ENCODE peak calls at places on chromosomes 12 and 14, in seven cellular contexts. U, B, T, X, A, W and Q are unnamed samples.

GRCh38 chr12:86613306-86613705 is 357.1 kb upstream of the MGAT4C start:
- DNase-seq in W (no peak), T (no peak), A (no peak), B (no peak), U (no peak), X (peak), Q (no peak)

GRCh38 chr14:101233391-101233790 is 327.9 kb upstream of the DIO3 start:
- DNase-seq in W (no peak), B (no peak), X (no peak), T (no peak), A (no peak), U (no peak), Q (no peak)

GRCh38 chr12:120495189-120495722 is 657 bp upstream of the DYNLL1 start:
- DNase-seq in U (no peak), A (no peak), B (no peak), X (no peak), T (no peak), W (no peak), Q (no peak)

GRCh38 chr12:127613056-127613455 is 653.9 kb upstream of the TMEM132C start:
- DNase-seq in A (peak), X (no peak), B (peak), W (no peak), U (peak), T (no peak), Q (no peak)

GRCh38 chr12:130434560-130434959 is 96.9 kb downstream of the PIWIL1 start:
- DNase-seq in B (no peak), U (no peak), X (no peak), A (no peak), T (no peak), W (no peak), Q (no peak)

GRCh38 chr12:48004039-48004940 is at the start of gene COL2A1:
- DNase-seq in U (peak), T (peak), A (no peak), X (peak), B (no peak), W (no peak), Q (no peak)

GRCh38 chr14:90109858-90110257 is 48.1 kb downstream of the KCNK13 start:
- DNase-seq in W (no peak), B (no peak), A (no peak), U (no peak), X (no peak), T (no peak), Q (peak)

GRCh38 chr14:54040851-54041250 is 84.2 kb upstream of the BMP4 start:
- DNase-seq in T (no peak), W (no peak), U (no peak), X (no peak), A (no peak), B (no peak), Q (no peak)

GRCh38 chr14:39492267-39492666 is 60.0 kb upstream of the FBXO33 start:
- DNase-seq in U (no peak), B (no peak), A (peak), X (peak), W (no peak), T (no peak), Q (no peak)

GRCh38 chr12:95593266-95593871 is 42.1 kb upstream of the USP44 start:
- DNase-seq in T (no peak), X (no peak), A (no peak), U (peak), B (no peak), W (peak), Q (no peak)

GRCh38 chr12:54001283-54002187 is 1.6 kb downstream of the HOXC9 start:
- DNase-seq in B (no peak), W (no peak), X (no peak), T (no peak), A (no peak), U (no peak), Q (no peak)

GRCh38 chr12:108582981-108583770 is 14.7 kb downstream of the TMEM119 start:
- DNase-seq in W (no peak), A (no peak), T (no peak), B (no peak), U (no peak), X (no peak), Q (no peak)

GRCh38 chr12:124680863-124681778 is 113.7 kb upstream of the NCOR2 start:
- DNase-seq in T (peak), W (peak), U (peak), X (peak), A (peak), B (no peak), Q (peak)

GRCh38 chr14:34623506-34623905 is 6.4 kb downstream of the SNX6 start:
- DNase-seq in W (no peak), A (no peak), U (no peak), X (no peak), T (no peak), B (no peak), Q (no peak)

GRCh38 chr14:76273346-76273745 is 102.6 kb upstream of the ESRRB start:
- DNase-seq in T (no peak), B (no peak), X (no peak), A (no peak), U (no peak), W (no peak), Q (no peak)

GRCh38 chr12:46557539-46558373 is 185.2 kb upstream of the SLC38A2 start:
- DNase-seq in A (no peak), W (no peak), X (peak), T (no peak), U (no peak), B (no peak), Q (no peak)

GRCh38 chr12:40336573-40337199 is 111.9 kb downstream of the LRRK2 start:
- DNase-seq in W (no peak), X (peak), U (no peak), B (no peak), A (no peak), T (no peak), Q (no peak)

GRCh38 chr12:101769865-101770264 is 30.6 kb upstream of the SYCP3 start:
- DNase-seq in B (no peak), T (no peak), W (no peak), A (no peak), U (no peak), X (no peak), Q (no peak)

GRCh38 chr12:120706029-120706428 is 4.2 kb upstream of the UNC119B start:
- DNase-seq in A (no peak), T (no peak), X (no peak), W (no peak), U (no peak), B (no peak), Q (no peak)

GRCh38 chr12:112217647-112218046 is 92.3 kb downstream of the TRAFD1 start:
- DNase-seq in X (no peak), A (no peak), W (no peak), U (no peak), T (no peak), B (no peak), Q (no peak)

GRCh38 chr12:39467432-39467870 is 24.5 kb upstream of the KIF21A start:
- DNase-seq in U (no peak), B (no peak), A (no peak), T (no peak), W (no peak), X (peak), Q (no peak)

GRCh38 chr12:105523164-105524057 is 192.9 kb downstream of the C12orf75 start:
- DNase-seq in X (peak), T (peak), W (peak), U (peak), B (no peak), A (peak), Q (no peak)

DNA sequence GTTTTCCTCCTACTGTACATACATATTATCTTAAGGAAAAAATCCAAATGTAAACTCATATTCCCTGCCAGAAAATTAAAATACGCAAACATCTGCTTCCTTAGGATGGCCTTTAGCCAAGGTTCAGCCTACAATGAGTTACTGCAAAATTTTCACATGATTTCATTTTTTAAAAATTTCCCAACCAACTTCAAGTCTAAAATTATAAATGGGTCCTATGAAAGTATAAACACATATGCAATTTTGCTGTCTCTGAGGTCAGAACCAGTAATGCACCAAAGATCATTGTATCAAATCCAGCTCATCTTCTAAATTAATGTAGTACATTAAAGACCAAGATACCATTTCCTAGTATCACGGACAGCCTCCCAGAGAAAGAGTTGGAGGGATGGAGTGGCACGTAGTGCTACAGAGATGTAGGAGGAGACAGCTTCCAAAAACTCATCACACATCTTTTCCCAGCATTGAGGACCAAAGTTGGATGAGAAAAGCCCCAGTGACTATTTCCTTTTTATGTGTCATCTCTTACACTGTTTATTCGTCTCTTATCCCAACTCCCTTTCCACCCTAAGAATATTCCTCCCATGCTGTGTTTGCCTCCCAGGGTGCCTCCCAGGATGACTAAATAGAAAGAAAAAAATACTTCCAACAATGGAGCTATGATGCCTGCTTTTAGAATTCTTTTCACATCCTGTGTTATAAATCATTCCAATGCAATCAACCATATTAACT is 92.3 kb upstream of the SLCO1C1 start:
- DNase-seq in W (no peak), B (no peak), X (peak), U (no peak), T (no peak), A (peak), Q (no peak)
- H3K4me3 ChIP-seq in W (no peak), B (no peak), X (no peak), U (no peak), T (no peak), A (no peak), Q (no peak)

DNA sequence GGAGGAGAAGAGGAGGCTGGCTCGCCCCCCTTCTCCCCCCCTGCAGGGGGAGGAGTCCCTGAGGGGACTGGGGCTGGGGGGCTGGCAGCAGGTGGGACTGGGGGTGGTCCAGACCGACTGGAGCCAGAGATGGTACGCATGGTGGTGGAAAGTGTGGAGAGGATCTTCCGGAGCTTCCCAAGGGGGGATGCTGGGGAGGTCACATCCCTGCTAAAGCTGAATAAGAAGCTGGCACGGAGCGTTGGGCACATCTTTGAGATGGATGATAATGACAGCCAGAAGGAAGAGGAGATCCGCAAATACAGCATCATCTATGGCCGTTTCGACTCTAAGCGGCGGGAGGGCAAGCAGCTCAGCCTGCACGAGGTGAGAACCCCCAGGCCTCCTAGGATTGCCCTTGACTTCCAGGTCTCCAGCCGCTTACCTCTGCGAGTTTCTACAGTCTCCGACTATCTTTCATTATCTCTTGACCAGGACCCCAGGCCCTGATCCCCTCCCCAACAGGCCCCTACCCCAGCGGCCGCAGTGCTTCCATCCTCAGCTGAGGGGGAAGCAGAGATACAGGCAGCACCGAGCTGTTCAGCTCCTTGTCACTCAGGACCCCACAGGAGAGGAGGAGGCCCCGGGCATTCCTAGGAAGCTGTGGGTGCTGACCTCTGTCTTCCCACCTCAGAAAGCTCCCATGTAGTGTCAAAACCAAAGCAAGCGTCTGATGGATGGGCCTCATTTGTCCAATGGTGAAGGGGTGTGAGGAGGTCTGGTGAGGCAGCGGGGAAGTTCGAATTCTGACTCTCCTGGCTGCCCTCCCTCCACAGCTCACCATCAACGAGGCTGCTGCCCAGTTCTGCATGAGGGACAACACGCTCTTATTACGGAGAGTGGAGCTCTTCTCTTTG is 3.0 kb downstream of the NAB2 start:
- DNase-seq in B (no peak), A (no peak), W (peak), T (no peak), X (no peak), U (no peak), Q (no peak)
- H3K27ac ChIP-seq in B (peak), A (no peak), W (no peak), T (no peak), X (no peak), U (peak), Q (no peak)

GRCh38 chr12:6960291-6961277 is 9.4 kb downstream of the PTPN6 start:
- DNase-seq in U (peak), T (peak), X (peak), B (no peak), A (peak), W (peak), Q (no peak)
- TF ChIP-seq CTCF in U (peak), T (no peak), X (no peak), B (no peak), A (peak), W (no peak), Q (peak)

GRCh38 chr12:116717466-116718457 is 20.1 kb downstream of the SPRING1 start:
- DNase-seq in U (peak), B (no peak), X (peak), T (peak), A (peak), W (peak), Q (no peak)

GRCh38 chr12:116720129-116720528 is 17.7 kb downstream of the SPRING1 start:
- DNase-seq in U (no peak), X (no peak), B (no peak), W (no peak), A (no peak), T (no peak), Q (no peak)

GRCh38 chr12:116722245-116722644 is 15.6 kb downstream of the SPRING1 start:
- DNase-seq in X (no peak), A (no peak), W (no peak), T (no peak), B (no peak), U (no peak), Q (no peak)

GRCh38 chr12:116719661-116720060 is 18.2 kb downstream of the SPRING1 start:
- DNase-seq in U (peak), B (no peak), T (no peak), A (no peak), X (no peak), W (peak), Q (no peak)

DNA sequence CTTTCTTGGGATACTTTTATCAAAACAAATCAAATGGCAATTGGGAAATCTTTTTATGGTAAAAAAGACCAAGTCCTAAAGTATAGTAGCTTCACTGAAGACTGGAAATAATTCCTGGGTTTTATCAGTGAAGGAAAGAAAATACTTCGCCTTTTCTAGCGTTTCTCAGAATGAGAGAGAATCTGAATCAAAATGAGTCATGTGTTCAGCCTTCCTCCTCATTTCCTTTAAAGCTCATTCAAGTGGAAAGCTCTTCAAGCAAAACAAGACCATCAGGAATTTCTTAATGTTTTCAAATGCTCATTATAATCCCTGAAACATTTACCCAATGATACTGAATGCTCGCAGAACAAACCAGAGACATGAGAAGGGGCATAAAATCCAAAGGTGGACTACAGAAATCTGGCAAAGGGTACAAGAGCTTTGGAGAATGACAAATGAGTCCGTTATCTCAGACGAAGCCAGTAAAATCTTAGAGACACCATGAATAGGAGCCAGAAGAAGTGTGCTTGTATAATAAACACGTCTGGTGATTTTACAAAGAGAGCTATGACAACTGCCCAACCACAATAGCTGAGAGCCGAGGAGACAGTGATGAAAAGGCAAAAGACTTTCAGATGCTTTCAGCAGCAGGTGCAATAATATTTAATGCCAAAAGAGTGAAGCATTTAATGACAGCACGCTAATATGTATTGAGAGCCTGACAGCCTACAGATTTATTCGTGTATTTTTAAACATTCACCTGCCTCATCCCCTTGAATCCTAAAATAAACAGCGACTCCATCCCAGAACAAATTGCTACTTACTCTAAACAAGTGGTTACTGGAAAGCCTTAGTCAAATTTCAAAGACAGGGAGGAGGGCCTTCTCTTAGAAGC is 19.1 kb downstream of the SPRING1 start:
- DNase-seq in T (no peak), A (no peak), X (peak), W (no peak), U (no peak), B (no peak), Q (no peak)
- H3K4me3 ChIP-seq in T (no peak), A (no peak), X (no peak), W (no peak), U (no peak), B (no peak), Q (no peak)